ENCODE peak calls at places on chromosomes 2 and 18, in five cellular contexts. Q, W, R, D and L are unnamed samples.

GRCh38 chr2:156322681-156323211 is 9.8 kb downstream of the NR4A2 start:
- DNase-seq in W (no peak), Q (no peak), D (no peak), R (no peak), L (peak; percentile 31)

GRCh38 chr2:110157153-110157793 is 41.7 kb upstream of the MALL start:
- DNase-seq in D (peak; percentile 14), Q (peak; percentile 42), R (peak; percentile 66), W (peak; percentile 18), L (peak; percentile 37)

GRCh38 chr2:45220227-45220626 is 211.0 kb upstream of the SIX2 start:
- DNase-seq in R (no peak), W (no peak), D (no peak), Q (no peak), L (no peak)

GRCh38 chr2:155256803-155257202 is 558.3 kb downstream of the KCNJ3 start:
- DNase-seq in Q (no peak), W (no peak), R (no peak), D (no peak), L (no peak)

GRCh38 chr2:238847841-238848565 is at the start of gene TWIST2:
- DNase-seq in W (no peak), D (peak; percentile 80), Q (peak; percentile 60), R (no peak), L (no peak)

GRCh38 chr2:180647206-180647605 is 333.2 kb upstream of the UBE2E3 start:
- DNase-seq in W (no peak), Q (no peak), D (no peak), R (no peak), L (no peak)

GRCh38 chr2:12300019-12300602 is 416.6 kb upstream of the TRIB2 start:
- DNase-seq in D (no peak), Q (no peak), R (no peak), W (no peak), L (no peak)

GRCh38 chr2:178234648-178235047 is 40.3 kb downstream of the OSBPL6 start:
- DNase-seq in Q (no peak), W (no peak), R (no peak), D (no peak), L (no peak)

GRCh38 chr2:113227698-113228097 is 51.0 kb downstream of the PAX8 start:
- DNase-seq in W (no peak), R (no peak), Q (no peak), D (no peak), L (no peak)

GRCh38 chr2:241573741-241574140 is 15.2 kb downstream of the BOK start:
- DNase-seq in Q (no peak), D (no peak), W (no peak), R (no peak), L (no peak)

GRCh38 chr2:241577413-241578122 is 19.0 kb downstream of the BOK start:
- DNase-seq in W (no peak), Q (no peak), D (no peak), R (no peak), L (no peak)

GRCh38 chr2:241574911-241575623 is 16.5 kb downstream of the BOK start:
- DNase-seq in R (no peak), D (no peak), W (no peak), Q (no peak), L (no peak)

GRCh38 chr2:241576293-241576654 is 17.7 kb downstream of the BOK start:
- DNase-seq in D (no peak), R (no peak), W (no peak), Q (no peak), L (no peak)

GRCh38 chr2:241575624-241576292 is 17.2 kb downstream of the BOK start:
- DNase-seq in D (no peak), Q (no peak), R (no peak), W (no peak), L (no peak)
- TF ChIP-seq POLR2A in D (no peak), Q (no peak), R (no peak), W (no peak), L (no peak)

GRCh38 chr2:172260379-172260778 is 157.7 kb upstream of the DLX2 start:
- DNase-seq in Q (no peak), W (no peak), D (no peak), R (no peak), L (no peak)

GRCh38 chr2:172256886-172257285 is 154.2 kb upstream of the DLX2 start:
- DNase-seq in D (no peak), Q (no peak), R (no peak), W (no peak), L (no peak)

GRCh38 chr2:172262486-172262885 is 159.8 kb upstream of the DLX2 start:
- DNase-seq in R (no peak), Q (no peak), D (no peak), W (no peak), L (no peak)

GRCh38 chr2:172259835-172260234 is 157.1 kb upstream of the DLX2 start:
- DNase-seq in R (no peak), W (no peak), D (no peak), Q (no peak), L (no peak)

DNA sequence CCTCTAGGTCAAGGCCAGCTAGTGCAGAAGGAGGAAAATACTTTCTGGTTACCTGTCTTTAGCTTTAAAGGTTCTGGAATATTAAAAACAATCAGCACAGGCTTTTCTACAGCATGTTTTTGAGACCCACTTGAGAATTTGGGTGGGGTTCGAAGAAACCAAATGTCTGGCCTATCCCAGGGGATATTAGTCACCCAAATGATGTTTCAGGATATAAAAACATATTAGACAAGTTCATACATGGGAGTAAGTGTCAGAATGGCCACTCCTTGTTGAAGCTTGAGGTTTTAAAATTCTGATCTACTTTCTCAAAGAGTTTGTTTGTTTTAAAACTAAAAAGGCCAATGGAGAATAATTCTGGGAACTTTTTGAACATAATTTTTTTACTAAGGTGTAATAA is 158.6 kb upstream of the DLX2 start:
- DNase-seq in Q (no peak), W (no peak), R (no peak), D (no peak), L (no peak)
- TF ChIP-seq POLR2A in Q (no peak), W (no peak), R (no peak), D (no peak), L (no peak)

GRCh38 chr2:96146151-96146880 is 1.1 kb upstream of the DUSP2 start:
- DNase-seq in W (peak; percentile 64), R (no peak), Q (no peak), D (no peak), L (peak; percentile 41)
- TF ChIP-seq POLR2A in W (no peak), R (no peak), Q (no peak), D (no peak), L (no peak)

DNA sequence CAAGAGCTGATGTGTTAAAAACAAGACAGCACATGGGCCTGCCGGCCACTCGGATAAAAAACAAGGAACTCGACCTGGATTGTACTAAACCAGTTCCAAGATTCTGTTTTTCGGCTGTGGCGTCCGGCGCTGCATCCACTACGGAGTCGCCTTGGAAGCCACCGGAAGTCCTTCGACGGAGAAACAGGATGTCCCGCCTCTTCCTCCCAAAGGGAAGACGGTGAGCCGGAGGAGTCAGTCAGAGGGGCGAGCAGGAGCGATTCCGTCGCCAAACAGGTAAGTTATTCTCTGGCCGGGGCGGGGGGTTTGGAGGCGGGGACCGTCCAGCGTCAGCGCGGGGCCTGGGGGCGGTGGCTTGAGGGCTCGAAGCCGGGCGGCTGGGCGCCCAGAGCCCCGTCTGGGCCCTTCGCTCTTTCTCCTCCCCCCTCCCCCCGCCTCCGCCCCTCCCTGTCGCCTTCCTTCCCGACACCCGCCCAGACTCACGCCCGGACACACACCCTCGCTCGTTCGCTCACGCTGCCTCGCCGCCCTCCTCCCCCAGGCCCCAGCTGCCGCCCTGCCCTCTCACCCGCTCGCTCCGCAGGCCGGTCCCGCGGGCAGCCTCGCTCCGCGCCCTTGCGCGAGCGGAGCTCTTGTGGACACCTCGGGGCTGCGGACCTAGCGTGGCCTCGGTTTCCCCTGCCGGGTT is at the start of gene ZNF407:
- DNase-seq in Q (peak; percentile 57), D (peak; percentile 25), R (peak; percentile 86), W (peak; percentile 83), L (peak; percentile 95)
- TF ChIP-seq POLR2A in Q (no peak), D (no peak), R (peak; percentile 5), W (peak; percentile 73), L (peak; percentile 80)

GRCh38 chr2:201171259-201171814 is 11.6 kb upstream of the CASP10 start:
- DNase-seq in D (no peak), W (no peak), Q (no peak), R (no peak), L (no peak)

GRCh38 chr2:201172279-201172678 is 10.7 kb upstream of the CASP10 start:
- DNase-seq in W (no peak), Q (no peak), R (no peak), D (no peak), L (no peak)

DNA sequence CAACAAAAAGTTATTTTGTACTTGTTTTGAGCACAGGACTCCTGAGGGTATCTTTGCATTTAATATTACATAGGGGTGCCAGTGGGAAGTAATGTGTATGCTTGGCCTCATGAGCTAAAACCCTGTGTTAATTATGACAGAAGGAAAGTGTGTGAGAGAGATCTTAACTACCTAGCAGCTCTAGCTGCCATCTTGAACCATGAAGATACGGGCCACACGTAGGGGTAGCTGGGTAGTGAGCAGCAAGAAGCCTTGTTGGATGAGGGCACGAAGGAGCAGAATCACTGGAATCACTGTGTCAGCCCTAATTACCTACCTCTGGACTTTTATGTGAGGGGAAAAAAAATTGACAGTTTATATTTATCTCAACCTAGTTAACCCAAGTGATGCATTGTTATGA is 15.4 kb upstream of the CASP10 start:
- DNase-seq in R (no peak), W (no peak), D (no peak), Q (no peak), L (no peak)
- TF ChIP-seq POLR2A in R (no peak), W (no peak), D (no peak), Q (no peak), L (no peak)

GRCh38 chr2:30264236-30264635 is 32.9 kb downstream of the LBH start:
- DNase-seq in Q (no peak), R (no peak), D (no peak), W (no peak), L (no peak)
- TF ChIP-seq POLR2A in Q (no peak), R (no peak), D (no peak), W (no peak), L (no peak)

GRCh38 chr2:175684466-175684865 is 317.6 kb downstream of the LNPK start:
- DNase-seq in W (no peak), D (no peak), R (no peak), Q (no peak), L (no peak)

GRCh38 chr2:175686002-175686401 is 316.1 kb downstream of the LNPK start:
- DNase-seq in R (no peak), D (no peak), W (no peak), Q (no peak), L (no peak)

GRCh38 chr2:175687465-175687864 is 314.6 kb downstream of the LNPK start:
- DNase-seq in R (no peak), Q (no peak), D (no peak), W (no peak), L (no peak)

GRCh38 chr2:175688241-175688640 is 313.8 kb downstream of the LNPK start:
- DNase-seq in R (no peak), W (no peak), Q (no peak), D (no peak), L (no peak)

GRCh38 chr2:175690113-175690716 is 311.9 kb downstream of the LNPK start:
- DNase-seq in R (peak; percentile 58), Q (no peak), D (peak; percentile 6), W (peak; percentile 66), L (peak; percentile 80)
- TF ChIP-seq POLR2A in R (no peak), Q (no peak), D (no peak), W (no peak), L (no peak)